ENCODE peak calls at places on chromosomes 13 and 19, in five cellular contexts. D, N, W, B and K are unnamed samples.

GRCh38 chr19:56114711-56115110 is 6.4 kb downstream of the ZNF787 start:
- DNase-seq in D (no peak), N (no peak), B (no peak), W (no peak), K (no peak)

GRCh38 chr19:13163609-13164364 is 13.6 kb downstream of the IER2 start:
- DNase-seq in W (peak), N (no peak), B (peak), D (no peak), K (peak)

GRCh38 chr19:10820173-10820572 is 15.8 kb downstream of the TMED1 start:
- DNase-seq in W (peak), D (no peak), B (no peak), N (no peak), K (no peak)

GRCh38 chr19:42154471-42155323 is 22.5 kb upstream of the POU2F2 start:
- DNase-seq in D (no peak), B (no peak), N (no peak), W (peak), K (no peak)

GRCh38 chr13:80718970-80719369 is 378.0 kb upstream of the SPRY2 start:
- DNase-seq in D (no peak), W (no peak), N (no peak), B (no peak), K (no peak)

GRCh38 chr13:98222081-98222554 is 45.0 kb upstream of the RNF113B start:
- DNase-seq in D (no peak), B (no peak), W (no peak), N (peak), K (peak)

GRCh38 chr13:44229371-44230030 is 144.1 kb upstream of the SERP2 start:
- DNase-seq in D (no peak), W (no peak), B (no peak), N (no peak), K (no peak)

GRCh38 chr19:17475541-17476115 is 5.3 kb downstream of the SLC27A1 start:
- DNase-seq in D (no peak), B (no peak), W (no peak), N (peak), K (peak)

GRCh38 chr19:22604571-22605274 is 29.4 kb upstream of the ZNF492 start:
- DNase-seq in W (no peak), D (no peak), N (no peak), B (no peak), K (no peak)

GRCh38 chr19:8208119-8208709 is 956 bp upstream of the CERS4 start:
- DNase-seq in N (no peak), B (no peak), W (no peak), D (no peak), K (no peak)

GRCh38 chr19:15265849-15266248 is 33.6 kb upstream of the EPHX3 start:
- DNase-seq in B (peak), D (peak), W (no peak), N (no peak), K (peak)

GRCh38 chr13:33207616-33207964 is 78.0 kb downstream of the STARD13 start:
- DNase-seq in D (peak), B (peak), W (no peak), N (peak), K (peak)

GRCh38 chr19:40907968-40908735 is 26.1 kb upstream of the CYP2A7 start:
- DNase-seq in N (no peak), B (no peak), D (no peak), W (no peak), K (no peak)

GRCh38 chr19:49672131-49672919 is 4.7 kb upstream of the PRMT1 start:
- DNase-seq in N (peak), D (no peak), W (peak), B (no peak), K (peak)

GRCh38 chr19:17243340-17243853 is 2.3 kb downstream of the NR2F6 start:
- DNase-seq in N (no peak), D (no peak), B (no peak), W (no peak), K (no peak)

GRCh38 chr13:20393273-20394235 is 132.1 kb downstream of the CRYL1 start:
- DNase-seq in W (no peak), N (no peak), D (no peak), B (no peak), K (no peak)

GRCh38 chr13:30340367-30341184 is 33.2 kb upstream of the KATNAL1 start:
- DNase-seq in D (peak), B (peak), N (peak), W (no peak), K (peak)

GRCh38 chr13:24693862-24694471 is 13.8 kb downstream of the ATP12A start:
- DNase-seq in D (no peak), W (peak), B (no peak), N (peak), K (peak)

DNA sequence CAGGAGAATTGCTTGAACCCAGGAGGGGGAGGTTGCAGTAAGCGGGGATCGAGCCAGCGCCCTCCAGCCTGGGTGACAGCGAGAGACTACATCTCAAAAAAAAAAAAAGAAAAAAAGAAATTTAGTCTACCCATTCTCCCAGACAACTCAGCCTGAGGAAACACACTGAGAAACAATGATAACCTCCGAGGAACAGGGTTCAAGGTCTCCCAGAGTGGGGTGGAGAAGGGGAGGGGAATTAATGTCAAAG is 1.4 kb upstream of the VASP start:
- DNase-seq in B (no peak), N (no peak), W (no peak), D (no peak), K (no peak)
- H3K4me3 ChIP-seq in B (peak), N (peak), W (peak), D (peak), K (peak)

GRCh38 chr19:39156891-39157230 is 31.3 kb downstream of the PAK4 start:
- DNase-seq in W (no peak), D (no peak), N (no peak), B (no peak), K (no peak)
- H3K4me3 ChIP-seq in W (no peak), D (peak), N (peak), B (no peak), K (peak)

GRCh38 chr13:71374471-71375041 is 492.4 kb downstream of the DACH1 start:
- DNase-seq in W (no peak), D (no peak), B (no peak), N (peak), K (no peak)

DNA sequence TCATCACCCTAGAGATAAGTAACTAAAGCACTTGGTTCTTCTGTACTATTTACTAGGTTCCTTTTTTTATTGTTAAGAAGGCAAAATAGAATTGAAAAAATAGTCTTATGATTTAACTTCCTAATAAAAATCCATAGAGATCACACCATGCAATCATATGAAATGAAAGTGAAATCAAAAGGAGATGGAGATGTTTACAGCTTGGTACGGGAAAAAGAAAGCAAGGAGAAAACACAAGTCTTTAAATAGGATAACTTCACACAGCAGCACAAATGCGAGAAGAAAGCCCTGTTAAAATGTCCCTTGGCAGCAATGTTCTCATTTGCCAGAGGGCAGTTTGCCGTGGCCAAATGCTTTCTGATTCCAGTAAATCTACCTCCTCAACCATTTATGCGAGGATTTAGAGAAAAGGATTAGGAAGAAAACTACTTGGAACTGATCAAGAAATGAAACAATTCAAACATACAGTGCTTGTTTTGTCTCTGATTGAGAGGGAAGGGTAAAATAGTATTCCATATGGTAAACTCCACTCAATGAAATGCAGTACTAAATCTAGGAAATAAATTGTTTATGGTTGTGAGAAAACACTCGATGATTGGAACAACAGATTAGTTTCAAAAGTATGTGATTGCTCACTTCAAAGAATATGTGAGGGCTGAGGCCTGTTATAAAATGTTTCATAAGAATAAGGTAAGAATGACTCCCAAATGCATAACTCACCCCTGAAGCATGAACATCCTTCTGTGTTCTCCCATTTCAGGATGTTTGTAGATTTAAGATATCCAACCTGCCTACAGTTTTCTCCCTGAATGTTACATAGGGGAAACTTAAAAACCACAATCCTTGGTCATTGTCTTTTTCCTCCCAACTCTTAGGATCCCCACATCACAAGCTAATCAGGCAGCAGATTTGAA is 487.8 kb downstream of the DACH1 start:
- DNase-seq in W (no peak), D (no peak), N (peak), B (no peak), K (no peak)
- H3K4me3 ChIP-seq in W (no peak), D (no peak), N (no peak), B (no peak), K (no peak)

GRCh38 chr19:45117666-45118065 is 24.7 kb downstream of the PPP1R37 start:
- DNase-seq in D (no peak), W (no peak), N (no peak), B (no peak), K (no peak)
- H3K4me3 ChIP-seq in D (no peak), W (no peak), N (no peak), B (no peak), K (no peak)

DNA sequence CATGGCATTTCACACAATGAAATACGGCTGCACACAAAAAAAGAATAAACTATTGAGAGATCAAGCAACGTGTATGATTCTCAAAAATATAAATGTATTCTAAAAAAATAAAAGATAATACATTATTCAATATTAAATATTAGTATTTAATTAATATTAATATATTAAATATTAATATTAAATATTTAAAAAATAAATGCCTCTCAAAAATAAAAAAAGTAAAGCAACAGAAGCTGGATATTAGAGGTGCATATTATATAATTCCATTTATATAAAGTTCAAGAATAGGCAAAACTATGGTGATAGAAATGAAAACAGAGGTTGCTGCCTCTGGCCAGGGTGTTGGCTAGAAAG is 57.1 kb downstream of the GADD45B start:
- DNase-seq in W (no peak), D (no peak), B (no peak), N (no peak), K (no peak)
- H3K4me3 ChIP-seq in W (no peak), D (no peak), B (no peak), N (no peak), K (no peak)

DNA sequence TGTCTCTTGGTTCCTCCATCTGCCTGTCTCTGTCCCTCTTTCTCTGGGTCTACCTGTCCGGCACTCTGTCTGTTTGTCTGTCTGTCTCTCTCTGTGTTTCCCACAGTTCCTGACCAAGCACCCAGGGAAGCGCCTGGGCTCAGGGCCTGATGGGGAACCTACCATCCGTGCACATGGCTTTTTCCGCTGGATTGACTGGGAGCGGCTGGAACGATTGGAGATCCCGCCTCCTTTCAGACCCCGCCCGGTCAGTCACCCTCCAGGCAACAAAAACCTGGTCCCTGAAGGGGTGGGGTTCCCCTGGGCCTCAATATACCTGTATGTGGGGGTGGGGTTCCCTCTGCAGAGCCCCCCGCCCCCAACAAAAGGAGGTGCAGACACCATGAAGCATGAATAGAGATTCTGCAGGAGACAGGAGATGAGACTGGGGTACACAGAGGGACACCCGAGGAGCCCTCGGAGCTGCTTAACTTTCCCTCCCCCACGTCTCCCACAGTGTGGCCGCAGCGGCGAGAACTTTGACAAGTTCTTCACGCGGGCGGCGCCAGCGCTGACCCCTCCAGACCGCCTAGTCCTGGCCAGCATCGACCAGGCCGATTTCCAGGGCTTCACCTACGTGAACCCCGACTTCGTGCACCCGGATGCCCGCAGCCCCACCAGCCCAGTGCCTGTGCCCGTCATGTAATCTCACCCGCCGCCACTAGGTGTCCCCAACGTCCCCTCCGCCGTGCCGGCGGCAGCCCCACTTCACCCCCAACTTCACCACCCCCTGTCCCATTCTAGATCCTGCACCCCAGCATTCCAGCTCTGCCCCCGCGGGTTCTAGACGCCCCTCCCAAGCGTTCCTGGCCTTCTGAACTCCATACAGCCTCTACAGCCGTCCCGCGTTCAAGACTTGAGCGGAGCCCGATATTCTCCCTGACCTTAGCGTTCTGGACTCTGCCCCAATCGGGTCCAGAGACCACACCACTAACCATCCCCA is 2.6 kb upstream of the CACNG7 start:
- DNase-seq in W (peak), B (no peak), D (no peak), N (no peak), K (peak)
- H3K4me3 ChIP-seq in W (no peak), B (no peak), D (no peak), N (no peak), K (no peak)

GRCh38 chr13:34776390-34776981 is 165.6 kb upstream of the NBEA start:
- DNase-seq in N (peak), W (no peak), D (no peak), B (no peak), K (no peak)

GRCh38 chr13:34767778-34768177 is 174.3 kb upstream of the NBEA start:
- DNase-seq in W (no peak), B (no peak), N (no peak), D (no peak), K (no peak)

GRCh38 chr13:34772881-34773280 is 169.2 kb upstream of the NBEA start:
- DNase-seq in W (no peak), B (no peak), D (no peak), N (no peak), K (no peak)

GRCh38 chr13:34776984-34777913 is 164.8 kb upstream of the NBEA start:
- DNase-seq in B (no peak), D (no peak), N (no peak), W (no peak), K (no peak)

DNA sequence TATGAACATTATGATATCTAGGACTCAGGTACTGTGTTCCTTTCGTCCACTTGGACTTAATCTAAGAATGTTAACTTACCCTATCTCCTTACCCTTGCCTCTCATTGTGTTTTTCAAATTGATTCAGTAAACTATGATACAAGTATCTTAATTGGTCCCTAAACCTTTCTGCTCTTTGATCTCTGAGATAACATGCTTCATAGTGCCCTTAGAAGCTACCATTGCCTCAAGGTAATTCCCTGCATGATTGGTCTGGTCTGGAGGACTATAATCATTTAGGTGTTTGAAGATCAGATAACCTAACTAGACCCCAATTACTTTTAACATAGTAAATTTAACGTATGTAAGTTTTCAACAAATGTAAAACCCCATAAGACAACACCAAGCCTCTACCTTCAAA is 169.9 kb upstream of the NBEA start:
- DNase-seq in W (no peak), B (no peak), D (no peak), N (no peak), K (no peak)
- H3K4me3 ChIP-seq in W (no peak), B (no peak), D (no peak), N (no peak), K (no peak)